ENCODE peak calls at places on chromosome 21, in four cellular contexts. X is HL-60, T is heart right ventricle, S is ovary. G is an unnamed sample.

GRCh38 chr21:38773108-38774061 is 32.3 kb upstream of the ETS2 start:
- DNase-seq in X (no peak), T (no peak), S (no peak), G (peak)

GRCh38 chr21:32844653-32845443 is 73.3 kb upstream of the PAXBP1 start:
- DNase-seq in S (no peak), X (peak), T (no peak), G (peak)

GRCh38 chr21:39209334-39209688 is 26.1 kb upstream of the PSMG1 start:
- DNase-seq in S (no peak), X (no peak), T (no peak), G (no peak)

GRCh38 chr21:38989097-38989744 is 183.5 kb downstream of the ETS2 start:
- DNase-seq in X (no peak), T (no peak), S (no peak), G (no peak)

GRCh38 chr21:18041012-18041411 is 203.6 kb upstream of the CHODL start:
- DNase-seq in X (no peak), T (no peak), S (no peak), G (peak)

GRCh38 chr21:14086553-14086952 is 124.2 kb downstream of the LIPI start:
- DNase-seq in S (no peak), T (no peak), X (no peak), G (no peak)

GRCh38 chr21:15480160-15480559 is 249.6 kb upstream of the USP25 start:
- DNase-seq in T (no peak), S (no peak), X (no peak), G (no peak)

GRCh38 chr21:39016740-39017315 is 166.4 kb downstream of the PSMG1 start:
- DNase-seq in S (no peak), T (no peak), X (peak), G (no peak)

GRCh38 chr21:44275041-44275440 is 10.6 kb upstream of the AIRE start:
- DNase-seq in S (no peak), X (no peak), T (no peak), G (no peak)

GRCh38 chr21:43727571-43728466 is 8.9 kb downstream of the PDXK start:
- DNase-seq in T (no peak), X (peak), S (peak), G (no peak)

GRCh38 chr21:46477765-46478164 is 19.1 kb downstream of the DIP2A start:
- DNase-seq in S (no peak), X (no peak), T (no peak), G (no peak)

GRCh38 chr21:17527240-17527639 is 14.4 kb downstream of the CXADR start:
- DNase-seq in T (no peak), S (no peak), X (no peak), G (peak)

GRCh38 chr21:32240708-32241433 is 38.0 kb downstream of the MIS18A start:
- DNase-seq in X (no peak), T (no peak), S (no peak), G (no peak)

GRCh38 chr21:43748622-43749021 is 27.5 kb downstream of the CSTB start:
- DNase-seq in S (no peak), T (no peak), X (no peak), G (no peak)

GRCh38 chr21:14545906-14546480 is at the start of gene SAMSN1:
- DNase-seq in S (no peak), T (no peak), X (no peak), G (no peak)

GRCh38 chr21:17371470-17371869 is 141.4 kb upstream of the CXADR start:
- DNase-seq in T (no peak), S (no peak), X (no peak), G (peak)

GRCh38 chr21:38467369-38467768 is 30.9 kb downstream of the ERG start:
- DNase-seq in S (no peak), T (no peak), X (peak), G (no peak)

GRCh38 chr21:37548521-37548981 is 182.0 kb downstream of the DYRK1A start:
- DNase-seq in T (no peak), S (no peak), X (no peak), G (no peak)

GRCh38 chr21:39854572-39854971 is 12.7 kb upstream of the PCP4 start:
- DNase-seq in S (no peak), T (no peak), X (no peak), G (no peak)

GRCh38 chr21:38660333-38661295 is 145.1 kb upstream of the ETS2 start:
- DNase-seq in S (peak), T (peak), X (peak), G (no peak)

GRCh38 chr21:20994790-20995189 is 3.4 kb upstream of the NCAM2 start:
- DNase-seq in X (no peak), T (no peak), S (no peak), G (no peak)

GRCh38 chr21:40049031-40049958 is 182.1 kb downstream of the PCP4 start:
- DNase-seq in T (no peak), X (no peak), S (no peak), G (no peak)

GRCh38 chr21:46598563-46599250 is 6.2 kb downstream of the S100B start:
- DNase-seq in S (no peak), T (no peak), X (no peak), G (no peak)

GRCh38 chr21:15037894-15038293 is 26.9 kb downstream of the NRIP1 start:
- DNase-seq in S (no peak), X (no peak), T (no peak), G (no peak)

GRCh38 chr21:38743772-38744529 is 61.8 kb upstream of the ETS2 start:
- DNase-seq in X (no peak), T (peak), S (no peak), G (no peak)

GRCh38 chr21:32423320-32423719 is 10.8 kb downstream of the EVA1C start:
- DNase-seq in S (no peak), T (no peak), X (no peak), G (no peak)

GRCh38 chr21:32523463-32523862 is 61.9 kb downstream of the TCP10L start:
- DNase-seq in T (no peak), X (no peak), S (no peak), G (no peak)

GRCh38 chr21:27636671-27637070 is 669.8 kb upstream of the ADAMTS5 start:
- DNase-seq in T (no peak), X (no peak), S (no peak), G (no peak)

GRCh38 chr21:32693581-32693980 is 34.2 kb downstream of the SYNJ1 start:
- DNase-seq in S (no peak), X (no peak), T (no peak), G (no peak)

GRCh38 chr21:15015622-15016471 is 49.0 kb downstream of the NRIP1 start:
- DNase-seq in X (no peak), T (no peak), S (no peak), G (no peak)

GRCh38 chr21:14482165-14482564 is 64.0 kb downstream of the SAMSN1 start:
- DNase-seq in X (peak), S (no peak), T (no peak), G (no peak)

GRCh38 chr21:40117236-40117635 is 250.0 kb downstream of the PCP4 start:
- DNase-seq in T (no peak), S (no peak), X (no peak), G (no peak)

GRCh38 chr21:17537299-17537698 is 24.5 kb downstream of the CXADR start:
- DNase-seq in X (no peak), T (no peak), S (no peak), G (peak)

GRCh38 chr21:44089001-44089911 is 17.9 kb upstream of the PWP2 start:
- DNase-seq in X (peak), S (no peak), T (no peak), G (no peak)

GRCh38 chr21:38478782-38479181 is 19.5 kb downstream of the ERG start:
- DNase-seq in S (no peak), T (no peak), X (no peak), G (no peak)

GRCh38 chr21:16186742-16187141 is 457.0 kb downstream of the USP25 start:
- DNase-seq in X (no peak), S (no peak), T (no peak), G (no peak)

DNA sequence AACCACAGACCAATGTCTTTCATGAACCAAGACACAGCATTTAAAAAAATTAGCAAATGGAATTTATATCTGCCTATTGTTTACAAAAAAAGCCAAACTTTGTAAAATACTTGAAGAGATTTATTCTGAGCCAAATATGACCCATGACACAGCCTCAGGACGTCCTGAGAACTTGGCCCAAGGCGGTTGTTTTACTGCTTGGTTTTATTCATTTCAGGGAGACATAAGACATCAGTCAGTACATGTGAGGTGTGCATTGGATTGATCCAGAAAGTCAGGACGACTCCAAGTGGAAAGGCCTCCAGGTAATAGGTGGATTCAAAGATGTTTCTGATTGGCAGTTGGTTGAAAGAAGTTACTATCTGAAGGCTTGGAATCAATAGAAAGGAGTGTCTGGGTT is 1.4 kb upstream of the POFUT2 start:
- DNase-seq in T (no peak), X (no peak), S (no peak), G (no peak)
- H3K4me3 ChIP-seq in T (no peak), X (no peak), S (no peak), G (no peak)

DNA sequence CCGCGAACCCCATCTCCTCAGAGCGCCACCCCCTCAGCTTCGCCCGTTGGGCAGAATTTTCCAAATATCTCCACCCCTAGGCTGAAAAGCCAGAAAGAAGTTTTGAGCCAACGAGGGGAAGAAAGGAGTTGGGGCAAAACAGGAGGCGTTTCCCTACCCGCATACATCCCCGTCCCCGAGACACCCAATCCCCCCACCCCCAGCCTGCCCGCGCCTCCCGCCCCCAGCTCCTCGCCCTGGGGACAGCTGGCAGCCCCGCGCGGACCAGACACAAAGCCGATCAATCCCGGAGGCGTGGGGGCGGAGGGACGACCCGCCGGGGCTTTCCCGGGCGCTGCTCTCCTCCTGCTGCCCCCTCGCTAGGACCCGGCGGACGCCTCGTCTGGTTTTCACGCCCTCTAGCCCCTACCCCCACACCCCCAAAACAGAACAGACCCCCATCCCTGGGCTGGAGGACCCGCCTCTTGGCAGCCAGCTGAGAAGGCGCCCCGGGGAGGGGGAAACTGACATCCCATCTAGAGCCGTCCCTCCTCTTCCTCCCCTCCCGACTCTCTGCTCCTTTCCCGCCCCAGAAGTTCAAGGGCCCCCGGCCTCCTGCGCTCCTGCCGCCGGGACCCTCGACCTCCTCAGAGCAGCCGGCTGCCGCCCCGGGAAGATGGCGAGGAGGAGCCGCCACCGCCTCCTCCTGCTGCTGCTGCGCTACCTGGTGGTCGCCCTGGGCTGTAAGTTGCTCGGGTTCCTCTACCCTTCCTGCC is at the start of gene JAM2:
- DNase-seq in X (no peak), T (peak), S (peak), G (no peak)
- TF ChIP-seq CTCF in X (no peak), T (peak), S (no peak), G (peak)

GRCh38 chr21:31099122-31099521 is 60.8 kb upstream of the KRTAP19-8 start:
- DNase-seq in S (no peak), X (no peak), T (no peak), G (no peak)

GRCh38 chr21:31103163-31103562 is 64.9 kb upstream of the KRTAP19-8 start:
- DNase-seq in S (no peak), X (no peak), T (no peak), G (no peak)

GRCh38 chr21:31107151-31107785 is 69.0 kb upstream of the KRTAP19-8 start:
- DNase-seq in X (no peak), S (no peak), T (no peak), G (no peak)

GRCh38 chr21:31107871-31108270 is 69.6 kb upstream of the KRTAP19-8 start:
- DNase-seq in X (peak), S (no peak), T (no peak), G (no peak)

DNA sequence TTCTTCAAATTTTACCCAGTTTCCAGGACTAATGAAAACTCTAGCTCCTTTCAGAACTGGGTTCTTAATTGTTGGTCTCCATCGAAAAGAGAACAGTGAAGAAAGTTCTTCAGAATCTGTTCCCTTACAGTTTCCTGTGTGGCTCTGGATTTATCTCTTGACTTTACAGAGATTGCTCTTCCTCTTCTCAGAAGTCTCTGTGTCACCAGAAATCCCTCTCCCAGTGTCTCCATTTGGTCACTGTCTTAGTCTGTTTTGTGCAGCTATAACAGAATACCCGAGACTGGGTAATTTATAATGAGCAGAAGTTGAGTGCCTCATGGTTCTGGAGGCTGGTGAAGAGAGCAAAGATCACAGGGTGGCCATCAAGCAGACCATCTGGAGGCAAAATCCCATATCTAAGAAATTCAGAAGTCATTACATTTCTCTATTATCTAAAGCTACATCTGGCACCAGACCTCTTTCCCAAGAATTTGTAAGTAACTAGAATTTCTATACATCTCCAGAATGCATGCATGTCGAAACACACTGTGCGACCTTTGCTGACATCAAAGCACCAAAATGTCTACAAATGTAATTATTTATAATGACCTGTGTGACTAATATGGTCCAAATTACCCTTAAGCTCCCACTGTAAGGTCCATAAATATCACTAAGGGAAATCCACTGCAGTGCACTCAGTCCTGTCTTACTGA is 65.4 kb upstream of the KRTAP19-8 start:
- DNase-seq in S (no peak), X (no peak), T (no peak), G (no peak)
- H3K4me3 ChIP-seq in S (no peak), X (no peak), T (no peak), G (no peak)

GRCh38 chr21:29187939-29188338 is 57.5 kb downstream of the MAP3K7CL start:
- DNase-seq in S (no peak), X (no peak), T (no peak), G (no peak)

GRCh38 chr21:29190920-29191319 is 60.5 kb downstream of the MAP3K7CL start:
- DNase-seq in S (no peak), X (no peak), T (no peak), G (no peak)

GRCh38 chr21:29186246-29186645 is 55.8 kb downstream of the MAP3K7CL start:
- DNase-seq in X (no peak), T (no peak), S (no peak), G (no peak)

GRCh38 chr21:29192999-29193563 is 62.6 kb downstream of the MAP3K7CL start:
- DNase-seq in S (no peak), T (peak), X (no peak), G (no peak)

GRCh38 chr21:29189358-29189757 is 58.9 kb downstream of the MAP3K7CL start:
- DNase-seq in S (no peak), T (no peak), X (no peak), G (no peak)
- TF ChIP-seq CTCF in S (no peak), T (no peak), X (no peak), G (no peak)

DNA sequence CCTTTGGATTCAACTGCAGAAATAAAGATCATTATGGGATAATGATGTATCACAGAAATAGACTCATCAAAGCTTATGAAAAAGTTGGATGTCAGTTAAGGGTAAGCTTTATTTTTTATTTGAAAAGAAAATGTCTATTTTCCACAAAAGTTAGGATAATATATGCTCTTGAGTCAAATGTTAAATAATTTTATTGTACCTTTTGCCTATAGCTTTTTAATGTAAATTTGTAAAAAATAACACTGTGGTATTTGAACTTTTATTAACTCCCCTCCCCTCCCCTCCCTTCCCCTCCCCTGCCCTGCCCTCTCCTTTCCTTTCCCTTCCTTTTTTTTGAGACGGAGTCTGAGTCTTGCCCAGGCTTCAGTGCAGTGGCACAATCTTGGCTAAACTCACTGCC is 24.9 kb downstream of the MORC3 start:
- DNase-seq in T (no peak), S (no peak), X (no peak), G (no peak)
- H3K4me3 ChIP-seq in T (no peak), S (no peak), X (no peak), G (no peak)

GRCh38 chr21:45356653-45357435 is 48.1 kb upstream of the COL18A1 start:
- DNase-seq in S (peak), X (no peak), T (no peak), G (no peak)
- TF ChIP-seq CTCF in S (no peak), X (no peak), T (no peak), G (no peak)

DNA sequence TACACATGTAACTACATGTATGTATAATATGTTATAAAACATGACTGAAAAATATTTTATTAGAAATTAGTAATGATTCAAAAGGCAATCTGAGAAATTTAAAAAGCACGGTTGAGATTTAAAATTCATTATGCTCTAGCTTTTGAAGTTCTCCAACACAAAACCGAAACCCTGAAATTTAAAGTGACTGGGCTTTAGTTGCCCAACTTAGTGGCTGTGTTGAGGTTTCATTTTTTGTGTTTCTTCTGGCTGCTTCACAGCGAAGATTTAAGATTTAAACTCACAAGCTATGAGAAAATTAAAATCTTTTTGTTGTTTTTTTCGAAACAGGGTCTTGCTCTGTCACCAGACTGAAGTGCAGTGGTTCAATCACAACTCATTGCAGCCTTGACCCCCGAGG is 1058.7 kb downstream of the NCAM2 start:
- DNase-seq in T (no peak), S (no peak), X (no peak), G (no peak)
- H3K4me3 ChIP-seq in T (no peak), S (no peak), X (no peak), G (no peak)

DNA sequence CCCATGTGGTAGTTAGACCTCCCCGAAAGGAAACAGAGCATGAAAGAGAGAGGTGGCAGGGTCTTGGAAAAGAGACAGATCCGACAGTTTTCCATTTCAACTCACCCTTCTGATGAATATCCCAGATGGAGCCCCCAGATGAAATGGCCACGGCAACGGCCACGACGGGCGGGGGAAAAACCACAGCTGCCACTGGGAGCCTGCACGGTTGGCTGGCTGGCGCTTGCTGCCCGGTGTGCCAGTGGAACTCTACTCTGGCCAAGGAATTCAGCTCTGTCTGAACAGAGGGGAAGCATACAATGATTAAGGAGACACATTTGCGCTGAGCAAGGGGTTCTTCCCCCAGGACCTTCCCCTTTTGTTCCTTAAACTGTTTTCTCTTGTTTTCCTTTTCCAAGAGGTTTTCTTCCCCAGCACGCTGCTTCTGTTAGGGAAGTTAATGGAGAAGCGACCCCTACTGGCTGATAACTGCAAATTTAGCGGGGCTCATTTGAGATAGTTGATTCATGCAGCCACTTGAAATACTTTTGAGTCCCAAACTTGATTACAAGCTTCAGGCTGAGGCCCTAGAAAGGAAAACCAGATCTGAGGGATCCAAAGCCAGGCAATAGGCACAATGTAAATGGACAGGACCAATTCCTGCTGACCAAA is 1122.5 kb downstream of the NCAM2 start:
- DNase-seq in S (no peak), X (no peak), T (no peak), G (no peak)
- TF ChIP-seq CTCF in S (no peak), X (peak), T (no peak), G (peak)

GRCh38 chr21:42024261-42024877 is 14.2 kb upstream of the ZBTB21 start:
- DNase-seq in S (no peak), X (no peak), T (no peak), G (no peak)

GRCh38 chr21:42019101-42019605 is 9.0 kb upstream of the ZBTB21 start:
- DNase-seq in S (no peak), X (no peak), T (no peak), G (no peak)

GRCh38 chr21:42022906-42023305 is 12.7 kb upstream of the ZBTB21 start:
- DNase-seq in S (no peak), X (no peak), T (no peak), G (no peak)

GRCh38 chr21:42019706-42020105 is 9.5 kb upstream of the ZBTB21 start:
- DNase-seq in T (no peak), X (no peak), S (no peak), G (no peak)

GRCh38 chr21:42021751-42022430 is 11.7 kb upstream of the ZBTB21 start:
- DNase-seq in T (no peak), S (no peak), X (no peak), G (no peak)
- H3K4me3 ChIP-seq in T (no peak), S (no peak), X (no peak), G (no peak)

G was measured in retinal pigment epithelial cell.